ENCODE peak calls at places on chromosomes 4 and X, in eight cellular contexts. K is AG10803; P is T-helper 2 cell; O is right lobe of liver; M is T-helper 1 cell; S is astrocyte; T is stimulated activated CD8-positive, alpha-beta memory T cell treated with anti-CD3 and anti-CD28 coated beads, Interleukin-7, amount 100 ng/mL, for 1 hour; B is activated CD4-positive, CD25-positive, alpha-beta regulatory T cell. Z is an unnamed sample.

GRCh38 chrX:115058276-115058675 is 40.9 kb upstream of the IL13RA2 start:
- DNase-seq in K (peak), P (no peak), O (no peak), M (no peak), S (peak), T (no peak), B (no peak), Z (peak)

GRCh38 chrX:78092296-78092695 is 11.8 kb upstream of the PGK1 start:
- DNase-seq in K (peak), P (no peak), O (no peak), M (no peak), S (peak), T (no peak), B (no peak), Z (peak)

GRCh38 chr4:117481742-117482141 is 396.4 kb upstream of the TRAM1L1 start:
- DNase-seq in K (no peak), P (no peak), O (no peak), M (no peak), S (peak), T (no peak), B (no peak), Z (peak)

GRCh38 chr4:76585270-76585669 is 150.2 kb downstream of the SHROOM3 start:
- DNase-seq in K (no peak), P (no peak), O (no peak), M (no peak), S (peak), T (no peak), B (no peak), Z (peak)

GRCh38 chrX:86946569-86946968 is 571.0 kb upstream of the KLHL4 start:
- DNase-seq in K (no peak), P (no peak), O (no peak), M (no peak), S (no peak), T (no peak), B (no peak), Z (peak)

GRCh38 chr4:77797239-77797638 is 21.9 kb downstream of the CNOT6L start:
- DNase-seq in K (peak), P (no peak), O (no peak), M (no peak), S (no peak), T (no peak), B (no peak), Z (peak)

GRCh38 chr4:138181288-138181687 is 60.9 kb downstream of the SLC7A11 start:
- DNase-seq in K (no peak), P (no peak), O (no peak), M (no peak), S (peak), T (no peak), B (no peak), Z (peak)

GRCh38 chrX:71619193-71619592 is 882 bp upstream of the CXCR3 start:
- DNase-seq in K (no peak), P (no peak), O (no peak), M (peak), S (peak), T (no peak), B (peak), Z (no peak)

GRCh38 chrX:41827886-41828285 is 95.5 kb downstream of the CASK start:
- DNase-seq in K (peak), P (no peak), O (no peak), M (no peak), S (peak), T (no peak), B (no peak), Z (peak)

GRCh38 chr4:140372607-140373327 is 679 bp upstream of the SCOC start:
- DNase-seq in K (peak), P (no peak), O (no peak), M (peak), S (no peak), T (no peak), B (peak), Z (peak)

GRCh38 chr4:80154547-80154933 is 42.8 kb upstream of the PRDM8 start:
- DNase-seq in K (no peak), P (no peak), O (no peak), M (no peak), S (no peak), T (no peak), B (no peak), Z (peak)

GRCh38 chr4:46994007-46994405 is 625 bp upstream of the GABRA4 start:
- DNase-seq in K (no peak), P (no peak), O (no peak), M (no peak), S (peak), T (no peak), B (no peak), Z (peak)

GRCh38 chrX:154967603-154968002 is 54.9 kb downstream of the F8 start:
- DNase-seq in K (no peak), P (no peak), O (no peak), M (no peak), S (no peak), T (no peak), B (no peak), Z (peak)

GRCh38 chrX:56113785-56114436 is 118.2 kb upstream of the KLF8 start:
- DNase-seq in K (no peak), P (no peak), O (no peak), M (no peak), S (no peak), T (no peak), B (no peak), Z (no peak)

GRCh38 chrX:1072637-1073377 is 139.6 kb downstream of the CRLF2 start:
- DNase-seq in K (no peak), P (no peak), O (no peak), M (no peak), S (no peak), T (no peak), B (no peak), Z (no peak)

GRCh38 chr4:184854673-184855072 is 28.9 kb upstream of the ACSL1 start:
- DNase-seq in K (no peak), P (no peak), O (no peak), M (no peak), S (no peak), T (no peak), B (no peak), Z (no peak)

GRCh38 chrX:71366674-71367256 is 608 bp downstream of the TAF1 start:
- DNase-seq in K (peak), P (no peak), O (no peak), M (peak), S (no peak), T (no peak), B (no peak), Z (peak)

GRCh38 chr4:17846256-17846655 is 35.5 kb downstream of the NCAPG start:
- DNase-seq in K (no peak), P (no peak), O (no peak), M (no peak), S (no peak), T (no peak), B (no peak), Z (peak)

GRCh38 chr4:140150636-140150885 is 3.4 kb downstream of the MAML3 start:
- DNase-seq in K (no peak), P (no peak), O (peak), M (no peak), S (no peak), T (no peak), B (no peak), Z (no peak)

GRCh38 chr4:55123791-55124190 is 1.6 kb downstream of the KDR start:
- DNase-seq in K (no peak), P (no peak), O (no peak), M (no peak), S (no peak), T (no peak), B (no peak), Z (no peak)

GRCh38 chrX:50747471-50747900 is 66.5 kb downstream of the SHROOM4 start:
- DNase-seq in K (peak), P (no peak), O (no peak), M (no peak), S (peak), T (no peak), B (no peak), Z (peak)

GRCh38 chrX:135345328-135345645 is 36.0 kb downstream of the ETDC start:
- DNase-seq in K (peak), P (no peak), O (peak), M (no peak), S (peak), T (no peak), B (no peak), Z (peak)